ENCODE peak calls at places on chromosomes 13 and 19, in eight cellular contexts. H is astrocyte of the spinal cord, U is epithelial cell of esophagus, Q is HFF-Myc, S is adrenal gland, N is IMR-90, J is tibial nerve, L is A549. V is an unnamed sample.

GRCh38 chr13:40639226-40639681 is 27.2 kb downstream of the FOXO1 start:
- DNase-seq in H (no peak), J (no peak), S (peak; percentile 80), N (no peak), L (no peak), Q (no peak), U (no peak), V (peak; percentile 73)

GRCh38 chr19:39846678-39847486 is 703 bp upstream of the FBL start:
- DNase-seq in U (no peak), S (no peak), N (no peak), H (no peak), J (no peak), L (no peak), Q (no peak), V (peak; percentile 24)

GRCh38 chr19:6071103-6071485 is 39.2 kb downstream of the RFX2 start:
- DNase-seq in S (no peak), Q (no peak), N (peak; percentile 78), U (peak; percentile 47), L (no peak), J (no peak), H (peak; percentile 40), V (peak; percentile 55)

GRCh38 chr13:95535243-95535642 is 17.3 kb upstream of the CLDN10 start:
- DNase-seq in U (peak; percentile 97), S (no peak), H (peak; percentile 81), L (peak; percentile 45), J (no peak), N (peak; percentile 73), Q (peak; percentile 5), V (peak; percentile 55)

GRCh38 chr19:47267350-47267759 is 7.3 kb upstream of the INAFM1 start:
- DNase-seq in N (no peak), L (no peak), J (no peak), U (no peak), Q (no peak), H (no peak), S (no peak), V (no peak)

GRCh38 chr19:18975011-18975410 is 34.0 kb upstream of the HOMER3 start:
- DNase-seq in S (no peak), N (peak; percentile 62), U (peak; percentile 74), H (no peak), L (no peak), J (no peak), Q (no peak), V (no peak)

GRCh38 chr19:16249826-16250434 is 52.2 kb downstream of the AP1M1 start:
- DNase-seq in S (no peak), H (peak; percentile 15), Q (peak; percentile 32), U (no peak), L (no peak), N (peak; percentile 41), J (no peak), V (peak; percentile 18)

GRCh38 chr13:82305588-82305987 is 1576.7 kb downstream of the SLITRK1 start:
- DNase-seq in H (no peak), S (no peak), J (no peak), L (no peak), Q (no peak), U (no peak), N (no peak), V (no peak)

GRCh38 chr19:35281303-35281702 is 1.0 kb upstream of the HAMP start:
- DNase-seq in Q (no peak), J (no peak), U (peak; percentile 58), S (no peak), L (no peak), H (no peak), N (no peak), V (no peak)

GRCh38 chr19:35288331-35288730 is 3.6 kb upstream of the MAG start:
- DNase-seq in N (no peak), J (no peak), Q (no peak), U (no peak), S (no peak), L (no peak), H (no peak), V (no peak)

GRCh38 chr19:35287713-35288112 is 4.2 kb upstream of the MAG start:
- DNase-seq in N (no peak), S (no peak), H (no peak), J (no peak), U (no peak), Q (no peak), L (no peak), V (no peak)

GRCh38 chr19:35279985-35280821 is 2.1 kb upstream of the HAMP start:
- DNase-seq in L (no peak), N (no peak), U (no peak), Q (no peak), J (no peak), S (no peak), H (no peak), V (no peak)

DNA sequence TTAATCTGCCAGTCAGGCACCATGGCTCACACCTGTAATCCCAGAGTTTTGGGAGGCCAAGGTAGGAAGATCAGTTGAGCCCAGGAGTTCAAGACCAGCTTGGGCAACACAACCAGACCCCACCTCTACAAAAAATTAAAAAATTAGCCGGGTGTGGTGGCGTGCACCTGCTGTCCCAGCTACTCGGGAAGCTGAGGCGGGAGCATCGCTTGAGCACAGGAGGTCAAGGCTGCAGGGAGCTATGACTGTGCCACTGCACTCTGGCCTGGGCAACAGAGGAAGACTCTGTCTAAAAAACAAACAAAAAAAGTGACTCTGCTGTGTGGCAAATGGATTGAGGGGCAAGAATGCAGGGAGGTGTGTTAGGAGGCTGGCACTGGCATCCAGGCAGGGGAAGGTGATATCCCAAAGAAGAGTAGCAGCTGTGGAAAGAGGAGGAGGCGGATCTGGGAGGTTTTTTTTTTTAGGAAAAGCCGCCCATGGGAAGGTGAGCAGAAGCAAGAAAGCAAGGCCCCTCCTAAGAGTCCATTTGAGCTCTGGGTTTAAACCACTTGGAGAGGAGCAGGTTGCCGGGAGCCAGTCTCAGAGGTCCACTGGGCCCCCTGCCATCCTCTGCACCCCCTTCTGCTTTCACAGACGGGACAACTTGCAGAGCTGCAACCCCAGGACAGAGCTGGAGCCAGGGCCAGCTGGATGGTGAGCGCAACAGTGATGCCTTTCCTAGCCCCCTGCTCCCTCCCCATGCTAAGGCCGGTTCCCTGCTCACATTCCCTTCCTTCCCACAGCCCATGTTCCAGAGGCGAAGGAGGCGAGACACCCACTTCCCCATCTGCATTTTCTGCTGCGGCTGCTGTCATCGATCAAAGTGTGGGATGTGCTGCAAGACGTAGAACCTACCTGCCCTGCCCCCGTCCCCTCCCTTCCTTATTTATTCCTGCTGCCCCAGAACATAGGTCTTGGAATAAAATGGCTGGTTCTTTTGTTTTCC is 2.1 kb downstream of the HAMP start:
- DNase-seq in S (no peak), H (no peak), L (no peak), U (no peak), N (no peak), Q (no peak), J (no peak), V (no peak)
- H3K4me3 ChIP-seq in S (no peak overlapping the region), H (no peak overlapping the region), L (no peak overlapping the region), U (no peak overlapping the region), N (no peak overlapping the region), Q (no peak overlapping the region), J (peak overlapping the region; percentile 3), V (no peak overlapping the region)

DNA sequence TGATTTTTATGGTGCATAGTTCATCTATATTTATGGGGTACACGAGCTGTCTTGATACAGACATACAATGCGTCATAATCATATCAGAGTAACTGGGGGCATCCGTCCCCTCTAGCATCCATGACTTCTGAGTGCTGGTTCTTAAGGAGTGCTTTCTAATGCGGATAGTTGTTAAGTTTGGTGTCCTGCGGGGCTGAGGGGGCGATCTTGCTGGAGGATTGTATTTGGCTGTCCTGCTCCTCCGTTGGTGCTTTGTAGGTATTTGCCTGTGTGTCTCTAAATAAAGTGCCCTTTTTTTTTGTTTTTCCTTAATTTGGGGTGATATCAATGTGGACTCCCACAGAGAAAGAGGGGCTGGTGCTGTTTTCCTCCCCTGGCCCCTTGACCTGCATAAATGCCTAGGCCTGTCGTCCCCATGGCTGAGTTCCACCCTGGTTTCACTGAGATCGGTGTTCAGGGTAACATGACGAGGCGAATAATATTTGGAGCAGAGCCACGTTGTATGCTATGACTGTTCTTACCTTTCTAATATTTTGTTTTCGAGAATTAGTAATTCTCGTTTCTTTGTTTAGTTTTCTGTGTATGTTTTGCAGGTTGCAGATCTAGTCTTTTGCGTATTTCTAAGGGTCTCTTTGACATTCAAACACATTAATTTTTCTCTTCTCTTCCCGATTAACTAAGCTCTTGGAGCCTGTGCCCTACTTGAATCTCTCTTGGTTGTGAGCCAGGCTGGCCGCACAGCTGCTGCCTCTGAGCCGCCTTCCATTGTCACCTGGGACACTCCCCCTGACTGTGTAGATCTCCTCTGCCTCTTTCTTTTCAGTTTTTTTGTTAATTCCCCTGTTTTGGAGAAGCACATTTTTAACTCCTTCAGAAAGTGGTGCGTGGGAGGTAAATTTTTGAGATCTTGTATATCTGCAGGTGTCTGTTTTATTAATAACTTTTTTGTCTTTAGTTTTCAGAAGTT is 100.3 kb downstream of the ARHGEF7 start:
- DNase-seq in L (no peak), N (no peak), H (no peak), S (no peak), J (no peak), U (no peak), Q (no peak), V (no peak)
- H3K4me3 ChIP-seq in L (no peak overlapping the region), N (no peak overlapping the region), H (no peak overlapping the region), S (no peak overlapping the region), J (no peak overlapping the region), U (no peak overlapping the region), Q (no peak overlapping the region), V (no peak overlapping the region)

DNA sequence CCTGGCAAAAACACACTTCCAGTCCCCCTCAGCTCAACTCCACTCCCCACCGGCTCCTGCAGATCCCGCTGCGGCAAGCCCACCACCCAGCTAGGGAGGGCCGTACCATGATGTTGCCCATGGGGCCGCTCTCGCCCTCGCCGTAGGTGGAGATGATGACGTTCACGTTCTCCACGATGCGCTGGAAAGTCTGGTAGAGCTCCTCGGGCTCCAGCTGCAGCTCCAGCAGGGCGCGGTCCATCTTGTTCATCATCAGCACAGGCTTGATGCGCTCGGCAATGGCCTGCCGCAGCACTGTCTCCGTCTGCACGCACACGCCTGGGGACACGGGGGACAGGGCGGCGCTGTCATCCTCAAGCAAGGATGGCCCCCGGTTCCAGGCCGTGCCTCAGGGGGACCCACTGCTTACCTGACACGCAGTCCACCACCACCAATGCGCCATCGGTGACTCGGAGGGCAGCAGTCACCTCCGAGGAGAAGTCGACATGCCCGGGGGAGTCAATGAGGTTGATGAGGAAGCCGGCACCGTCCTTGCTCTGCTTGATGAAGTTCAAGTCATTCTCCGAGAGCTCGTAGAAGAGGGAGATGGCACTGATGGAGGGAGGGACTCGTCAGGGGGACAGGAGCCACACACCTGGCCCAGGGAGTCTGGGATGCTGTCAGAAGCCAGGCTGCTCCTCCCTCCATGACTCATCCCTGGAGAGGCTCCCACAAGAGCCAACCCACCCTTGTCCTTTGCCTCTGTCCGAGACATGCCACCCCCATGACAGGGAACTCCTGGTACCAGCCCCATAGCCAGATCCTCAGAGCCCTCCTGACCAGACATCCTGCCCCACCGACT is 2.3 kb downstream of the EEF2 start:
- DNase-seq in L (no peak), U (peak; percentile 82), H (peak; percentile 39), N (peak; percentile 74), Q (no peak), S (peak; percentile 71), J (no peak), V (peak; percentile 66)
- H3K4me3 ChIP-seq in L (peak overlapping the region; percentile 96), U (peak overlapping the region; percentile 95), H (peak overlapping the region; percentile 84), N (peak overlapping the region; percentile 79), Q (peak overlapping the region; percentile 100), S (no peak overlapping the region), J (no peak overlapping the region), V (peak overlapping the region; percentile 98)

DNA sequence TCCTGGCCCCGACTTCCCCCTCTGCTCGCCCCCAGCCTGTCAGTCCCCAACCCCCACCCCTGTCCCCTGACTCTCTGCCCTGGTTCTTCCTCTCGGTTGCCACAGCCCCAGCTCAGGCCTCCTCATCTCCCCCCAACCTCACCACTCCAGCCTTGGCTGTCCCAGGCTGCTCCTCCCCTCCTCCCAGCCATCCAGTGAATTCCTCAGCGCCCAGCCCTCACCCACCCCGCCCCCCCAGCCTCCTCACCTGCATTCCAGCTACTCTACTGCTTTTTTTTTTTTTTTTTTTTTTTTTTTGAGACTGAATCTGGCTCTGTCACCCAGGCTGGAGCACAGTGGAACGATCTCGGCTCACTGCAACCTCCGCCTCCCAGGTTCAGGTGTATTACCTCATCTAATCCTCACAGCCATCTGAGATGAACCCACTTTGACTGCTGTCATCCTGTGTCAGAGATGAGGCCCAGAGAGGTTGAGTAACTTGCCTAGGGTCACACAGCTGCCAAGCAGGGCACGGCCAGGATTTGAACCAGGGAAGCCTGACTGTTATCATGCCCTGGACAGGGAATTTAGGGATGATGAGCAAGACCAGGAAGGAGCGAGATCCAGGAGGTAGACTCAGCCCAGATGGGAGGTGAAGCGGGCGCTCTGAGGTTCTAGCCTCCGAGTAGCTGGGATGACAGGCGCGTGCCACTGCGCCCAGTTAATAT is 2.6 kb downstream of the SULT2B1 start:
- DNase-seq in N (no peak), Q (no peak), J (no peak), L (peak; percentile 85), S (peak; percentile 43), U (no peak), H (no peak), V (no peak)
- H3K4me3 ChIP-seq in N (no peak overlapping the region), Q (no peak overlapping the region), J (no peak overlapping the region), L (no peak overlapping the region), S (no peak overlapping the region), U (peak overlapping the region; percentile 62), H (no peak overlapping the region), V (no peak overlapping the region)